ENCODE peak calls at places on chromosomes 6 and 20, in eight cellular contexts. D is stomach, W is caudate nucleus, I is HFFc6, H is foreskin fibroblast, U is NCI-H1436, B is H7, N is NCI-H1930. M is an unnamed sample.

GRCh38 chr6:26043389-26044139 is 43.7 kb upstream of the HFE start:
- DNase-seq in H (peak), W (peak), D (peak), I (peak), N (peak), U (peak), B (no peak), M (peak)

GRCh38 chr20:32474967-32475819 is 109.9 kb downstream of the NOL4L start:
- DNase-seq in N (no peak), H (peak), W (peak), D (peak), U (no peak), B (peak), I (peak), M (peak)

GRCh38 chr6:53062369-53062639 is 2.9 kb upstream of the FBXO9 start:
- DNase-seq in B (no peak), W (no peak), I (no peak), N (no peak), U (no peak), H (no peak), D (no peak), M (peak)

GRCh38 chr6:100456178-100456880 is 8.4 kb downstream of the SIM1 start:
- DNase-seq in W (no peak), I (no peak), N (no peak), H (no peak), U (no peak), D (no peak), B (no peak), M (peak)

GRCh38 chr20:17613328-17614175 is 43.7 kb downstream of the DSTN start:
- DNase-seq in D (peak), N (no peak), U (no peak), B (peak), W (no peak), H (no peak), I (no peak), M (no peak)

GRCh38 chr6:11065436-11066202 is 21.5 kb upstream of the ELOVL2 start:
- DNase-seq in W (no peak), H (no peak), U (no peak), N (no peak), D (no peak), B (peak), I (no peak), M (no peak)

GRCh38 chr6:117829594-117830319 is 77.3 kb upstream of the SLC35F1 start:
- DNase-seq in B (peak), N (no peak), W (no peak), I (peak), U (no peak), H (no peak), D (no peak), M (peak)

GRCh38 chr6:30147096-30147495 is 11.2 kb downstream of the TRIM40 start:
- DNase-seq in U (no peak), I (no peak), B (no peak), N (no peak), D (no peak), W (no peak), H (no peak), M (no peak)

GRCh38 chr6:3252369-3252768 is 6.4 kb upstream of the PSMG4 start:
- DNase-seq in D (no peak), H (no peak), U (no peak), I (no peak), B (no peak), W (no peak), N (no peak), M (peak)

GRCh38 chr6:149864578-149865535 is 698 bp upstream of the LRP11 start:
- DNase-seq in H (peak), B (peak), I (peak), U (peak), W (no peak), D (peak), N (peak), M (peak)

GRCh38 chr6:113774122-113774835 is 82.9 kb upstream of the MARCKS start:
- DNase-seq in N (no peak), I (peak), D (no peak), B (no peak), H (peak), U (peak), W (no peak), M (peak)

GRCh38 chr20:24805456-24806233 is 143.4 kb upstream of the CST7 start:
- DNase-seq in I (no peak), U (no peak), H (no peak), N (no peak), D (no peak), W (no peak), B (peak), M (no peak)

GRCh38 chr6:156934054-156934424 is 156.9 kb downstream of the ARID1B start:
- DNase-seq in I (no peak), H (no peak), B (no peak), D (no peak), U (no peak), N (no peak), W (no peak), M (no peak)

GRCh38 chr6:8556370-8557018 is 121.1 kb upstream of the SLC35B3 start:
- DNase-seq in N (no peak), W (no peak), B (no peak), D (no peak), H (peak), U (no peak), I (no peak), M (peak)

GRCh38 chr6:152701863-152702401 is 4.2 kb downstream of the MYCT1 start:
- DNase-seq in N (no peak), B (no peak), I (no peak), W (no peak), U (no peak), H (no peak), D (no peak), M (peak)

GRCh38 chr6:151428336-151428735 is 23.6 kb downstream of the RMND1 start:
- DNase-seq in B (no peak), D (no peak), U (no peak), H (no peak), N (no peak), I (no peak), W (no peak), M (no peak)

GRCh38 chr20:59044295-59044694 is 1.7 kb upstream of the PRELID3B start:
- DNase-seq in I (no peak), B (no peak), H (no peak), W (no peak), N (no peak), U (no peak), D (no peak), M (no peak)

GRCh38 chr20:51220293-51220706 is 197.4 kb upstream of the KCNG1 start:
- DNase-seq in B (peak), H (no peak), I (no peak), U (no peak), N (no peak), W (peak), D (peak), M (peak)

GRCh38 chr6:4354181-4354580 is 218.8 kb upstream of the ECI2 start:
- DNase-seq in N (no peak), I (no peak), U (no peak), H (no peak), B (no peak), W (no peak), D (peak), M (no peak)

GRCh38 chr6:154258064-154258757 is 98.4 kb downstream of the IPCEF1 start:
- DNase-seq in D (no peak), H (no peak), B (no peak), U (no peak), N (no peak), W (no peak), I (no peak), M (no peak)

GRCh38 chr6:147508073-147508870 is at the start of gene SAMD5:
- DNase-seq in U (no peak), H (peak), B (peak), I (peak), N (peak), W (peak), D (peak), M (peak)

GRCh38 chr20:23151008-23151703 is 65.0 kb upstream of the CD93 start:
- DNase-seq in H (no peak), B (no peak), U (no peak), D (peak), W (no peak), I (no peak), N (no peak), M (no peak)